ENCODE peak calls at places on chromosome 19, in five cellular contexts. W is colonic mucosa, X is A549, Q is thoracic aorta, L is AG04450. D is an unnamed sample.

GRCh38 chr19:14505488-14506239 is 9.7 kb upstream of the GIPC1 start:
- DNase-seq in Q (no peak), L (no peak), X (peak), W (peak), D (peak)

GRCh38 chr19:48613024-48613851 is 1.6 kb downstream of the FAM83E start:
- DNase-seq in X (no peak), L (no peak), W (peak), Q (no peak), D (peak)

GRCh38 chr19:33394006-33394722 is 20.7 kb downstream of the CEBPG start:
- DNase-seq in Q (no peak), L (no peak), X (no peak), W (no peak), D (no peak)

GRCh38 chr19:1172353-1173159 is 1.5 kb downstream of the SBNO2 start:
- DNase-seq in L (no peak), W (peak), X (peak), Q (no peak), D (no peak)

GRCh38 chr19:3849092-3849491 is 19.7 kb downstream of the ZFR2 start:
- DNase-seq in Q (no peak), W (no peak), X (no peak), L (no peak), D (no peak)

GRCh38 chr19:8333771-8334457 is 9.1 kb downstream of the KANK3 start:
- DNase-seq in Q (no peak), W (no peak), X (no peak), L (no peak), D (no peak)

GRCh38 chr19:39671739-39672363 is 16.1 kb downstream of the LGALS16 start:
- DNase-seq in W (peak), X (peak), Q (no peak), L (no peak), D (no peak)

GRCh38 chr19:17180997-17181702 is 34.0 kb upstream of the USE1 start:
- DNase-seq in X (no peak), Q (no peak), W (no peak), L (no peak), D (no peak)

GRCh38 chr19:43767316-43767715 is 12.6 kb upstream of the SMG9 start:
- DNase-seq in L (no peak), X (no peak), W (no peak), Q (no peak), D (no peak)

GRCh38 chr19:50252111-50252886 is 48.9 kb downstream of the MYH14 start:
- DNase-seq in W (peak), Q (no peak), X (peak), L (no peak), D (no peak)

GRCh38 chr19:11142528-11143171 is 12.9 kb downstream of the SPC24 start:
- DNase-seq in L (peak), X (peak), Q (peak), W (peak), D (peak)

GRCh38 chr19:2219726-2220125 is 16.4 kb downstream of the PLEKHJ1 start:
- DNase-seq in X (no peak), L (no peak), W (no peak), Q (no peak), D (no peak)

GRCh38 chr19:2083174-2083854 is 12.8 kb downstream of the MOB3A start:
- DNase-seq in X (no peak), L (no peak), W (no peak), Q (no peak), D (no peak)

GRCh38 chr19:28468701-28469459 is 744.1 kb downstream of the UQCRFS1 start:
- DNase-seq in L (no peak), W (peak), X (no peak), Q (no peak), D (no peak)
- H3K27ac ChIP-seq in L (no peak), W (peak), X (no peak), Q (no peak), D (no peak)

GRCh38 chr19:45468803-45469131 is 971 bp downstream of the FOSB start:
- DNase-seq in Q (no peak), X (peak), L (no peak), W (no peak), D (no peak)
- H3K27ac ChIP-seq in Q (peak), X (peak), L (peak), W (peak), D (peak)

GRCh38 chr19:52991021-52991420 is 22.7 kb upstream of the ERVV-1 start:
- DNase-seq in X (no peak), Q (no peak), W (no peak), L (no peak), D (no peak)

GRCh38 chr19:52995711-52996110 is 18.0 kb upstream of the ERVV-1 start:
- DNase-seq in Q (no peak), X (no peak), L (no peak), W (no peak), D (no peak)

GRCh38 chr19:52992109-52993004 is 21.4 kb upstream of the ERVV-1 start:
- DNase-seq in L (no peak), W (peak), X (no peak), Q (no peak), D (no peak)

GRCh38 chr19:52991484-52991883 is 22.2 kb upstream of the ERVV-1 start:
- DNase-seq in W (no peak), L (no peak), Q (no peak), X (no peak), D (no peak)

DNA sequence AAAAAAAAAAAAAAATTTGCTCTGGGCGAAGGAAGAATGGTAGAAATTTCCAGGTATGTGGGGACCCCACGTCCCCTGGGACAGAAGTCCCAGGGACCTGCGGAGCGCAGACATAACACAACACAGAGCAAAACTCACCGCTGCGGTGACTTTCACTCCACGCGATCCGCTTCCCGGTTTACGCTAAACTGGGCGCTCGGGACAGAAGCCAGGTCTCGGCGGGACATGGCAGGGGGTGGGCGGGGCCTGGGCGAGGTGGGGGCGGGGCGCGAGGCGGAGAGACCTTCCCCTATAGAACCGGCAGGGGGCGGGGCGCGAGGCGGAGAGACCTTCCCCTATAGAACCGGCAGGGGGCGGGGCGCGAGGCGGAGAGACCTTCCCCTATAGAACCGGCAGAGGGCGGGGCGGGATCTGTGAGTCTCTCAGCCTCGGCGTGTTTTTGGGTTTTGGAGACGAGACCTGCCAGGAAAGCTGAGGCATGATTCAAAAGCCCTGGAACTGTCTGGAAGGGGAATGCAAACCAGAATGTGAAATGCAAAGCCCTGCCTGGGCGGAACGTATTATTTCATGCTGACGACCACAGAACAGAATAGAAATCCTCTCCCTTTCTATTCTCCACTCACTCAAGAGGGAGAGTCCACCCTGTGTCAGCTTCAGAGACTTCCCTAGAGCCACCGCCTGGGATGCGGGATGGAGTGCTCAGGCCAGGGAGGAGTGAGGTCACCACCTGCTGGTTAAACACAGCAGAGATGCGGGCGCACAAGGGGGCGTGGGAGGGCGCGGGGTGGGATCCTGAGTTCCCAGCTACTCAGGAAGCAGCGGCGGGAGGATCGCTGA is 20.2 kb upstream of the ERVV-1 start:
- DNase-seq in X (peak), L (peak), Q (peak), W (peak), D (peak)
- H3K27ac ChIP-seq in X (no peak), L (peak), Q (peak), W (peak), D (no peak)

DNA sequence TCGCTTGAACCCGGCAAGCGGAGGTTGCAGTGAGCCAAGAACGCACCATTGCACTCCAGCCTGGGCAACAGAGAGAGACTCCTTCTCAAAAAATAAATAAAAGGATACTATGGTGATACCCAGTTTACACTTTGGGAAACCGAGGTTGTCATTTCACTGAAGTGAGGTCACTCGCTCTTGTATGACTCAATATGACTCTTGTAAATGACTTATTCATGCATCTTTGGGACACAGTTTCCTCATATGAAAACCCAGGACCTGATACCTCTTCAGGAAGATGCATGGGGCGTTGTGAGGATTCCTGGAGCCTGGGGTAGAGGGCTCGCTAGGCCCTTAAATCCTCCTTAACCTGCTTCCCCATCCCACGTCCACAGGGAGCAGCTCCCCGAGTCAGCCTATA is 4.5 kb downstream of the PSMD8 start:
- DNase-seq in L (no peak), X (no peak), W (no peak), Q (no peak), D (no peak)
- H3K27ac ChIP-seq in L (no peak), X (no peak), W (no peak), Q (no peak), D (no peak)

DNA sequence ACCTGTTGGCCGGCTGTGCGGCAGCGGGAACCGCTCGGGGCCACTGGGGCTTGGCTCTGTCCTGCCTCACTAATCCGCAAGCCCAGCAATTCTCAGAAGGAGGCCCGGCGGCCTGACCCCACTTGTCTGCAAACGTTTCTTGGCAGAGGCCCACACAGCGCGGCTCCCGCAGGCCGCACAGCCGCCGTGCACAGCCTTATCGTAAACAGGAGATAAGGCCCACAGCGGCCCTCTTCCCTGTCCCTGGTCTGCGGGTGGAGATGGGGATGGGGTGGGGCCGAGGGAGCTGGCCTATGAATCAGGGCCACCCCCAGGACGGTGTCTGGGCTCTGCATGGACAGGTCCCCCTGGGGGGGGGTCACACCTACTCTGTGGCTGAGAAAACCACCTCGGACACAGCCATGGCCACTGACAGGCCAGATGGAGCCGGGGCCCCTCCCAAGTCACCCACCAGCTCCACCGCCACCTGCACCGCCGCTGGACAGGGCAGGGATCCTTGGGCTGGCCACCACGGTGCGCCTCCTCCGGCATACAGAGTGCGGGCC is 47.8 kb downstream of the COMP start:
- DNase-seq in X (no peak), W (peak), L (peak), Q (no peak), D (no peak)
- H3K27ac ChIP-seq in X (no peak), W (peak), L (no peak), Q (no peak), D (no peak)

GRCh38 chr19:55259540-55260210 is 858 bp upstream of the PPP6R1 start:
- DNase-seq in Q (no peak), X (no peak), W (no peak), L (no peak), D (no peak)

GRCh38 chr19:55264531-55264930 is 5.7 kb upstream of the PPP6R1 start:
- DNase-seq in Q (no peak), W (no peak), L (no peak), X (no peak), D (no peak)

GRCh38 chr19:55265173-55265572 is 6.4 kb upstream of the PPP6R1 start:
- DNase-seq in W (no peak), Q (no peak), L (no peak), X (no peak), D (no peak)

GRCh38 chr19:55261671-55262126 is 2.9 kb upstream of the PPP6R1 start:
- DNase-seq in Q (no peak), W (no peak), X (no peak), L (no peak), D (no peak)

DNA sequence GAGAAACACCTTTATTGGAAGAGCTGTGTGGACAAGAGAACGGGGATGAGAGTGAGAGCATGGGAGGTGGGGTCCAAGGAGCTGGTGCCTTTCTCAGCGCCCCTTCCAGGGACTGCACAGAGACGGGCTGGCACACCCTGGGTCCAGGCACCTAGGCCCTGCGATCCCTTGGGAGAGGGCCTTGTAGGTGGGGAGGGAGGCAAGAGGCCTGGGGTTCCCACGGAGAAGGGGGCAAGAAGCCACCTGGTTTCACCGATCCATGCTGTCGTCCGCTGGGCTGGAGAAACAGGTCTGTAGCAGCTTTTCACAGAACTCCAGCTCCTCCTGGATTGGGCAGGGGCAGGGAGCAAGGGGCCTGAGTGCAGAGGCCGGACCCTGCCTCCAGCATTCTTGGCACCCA is 3.5 kb upstream of the PPP6R1 start:
- DNase-seq in X (no peak), Q (no peak), L (no peak), W (no peak), D (no peak)
- H3K27ac ChIP-seq in X (no peak), Q (no peak), L (no peak), W (no peak), D (no peak)

DNA sequence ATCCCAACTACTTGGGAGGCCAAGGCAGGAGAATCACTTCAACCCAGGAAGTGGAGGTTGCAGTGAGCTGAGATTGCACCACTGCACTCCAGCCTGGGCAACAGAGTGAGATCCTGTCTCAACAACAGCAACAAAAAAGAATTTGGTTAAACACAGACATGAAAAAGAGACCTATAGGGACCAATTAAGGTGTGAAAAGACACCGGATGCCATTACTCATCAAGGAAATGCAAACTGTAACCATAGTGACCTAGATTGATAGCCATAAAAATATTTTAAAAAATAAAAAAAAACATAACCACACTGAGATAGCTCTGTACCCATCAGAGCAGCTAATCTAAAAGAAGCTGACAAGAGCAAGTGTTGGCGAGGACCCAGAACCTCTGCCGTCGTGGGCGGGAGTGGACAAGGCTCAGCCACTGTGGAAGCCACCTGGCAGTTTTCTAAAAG is 37.1 kb upstream of the ISYNA1 start:
- DNase-seq in W (no peak), Q (no peak), X (no peak), L (no peak), D (no peak)
- H3K27ac ChIP-seq in W (peak), Q (no peak), X (no peak), L (no peak), D (no peak)

GRCh38 chr19:19602136-19602712 is 16.3 kb downstream of the PBX4 start:
- DNase-seq in Q (no peak), W (peak), X (no peak), L (no peak), D (no peak)
- H3K27ac ChIP-seq in Q (no peak), W (peak), X (no peak), L (no peak), D (no peak)

GRCh38 chr19:45779231-45780145 is 2.8 kb downstream of the DMPK start:
- DNase-seq in L (no peak), X (peak), W (peak), Q (peak), D (no peak)

GRCh38 chr19:45780146-45780447 is 2.2 kb downstream of the DMPK start:
- DNase-seq in X (no peak), Q (no peak), W (no peak), L (no peak), D (no peak)

GRCh38 chr19:45780448-45781281 is 1.6 kb downstream of the DMPK start:
- DNase-seq in L (no peak), Q (no peak), X (no peak), W (no peak), D (no peak)

GRCh38 chr19:45777395-45777961 is 4.8 kb downstream of the DMPK start:
- DNase-seq in Q (no peak), W (no peak), X (no peak), L (no peak), D (no peak)

GRCh38 chr19:45778010-45778671 is 4.1 kb downstream of the DMPK start:
- DNase-seq in W (no peak), X (no peak), Q (no peak), L (no peak), D (no peak)
- H3K27ac ChIP-seq in W (no peak), X (no peak), Q (no peak), L (no peak), D (no peak)